ENCODE peak calls at places on chromosomes 11 and 22, in seven cellular contexts. L, M, R, V, B, O and N are unnamed samples.

GRCh38 chr11:3126901-3127691 is 38.0 kb downstream of the OSBPL5 start:
- DNase-seq in V (no peak), O (peak; percentile 25), R (peak; percentile 43), L (no peak), M (no peak), B (peak; percentile 61), N (no peak)

GRCh38 chr11:130816941-130817607 is 99.2 kb downstream of the SNX19 start:
- DNase-seq in R (no peak), L (no peak), B (no peak), V (no peak), M (no peak), O (no peak), N (no peak)

GRCh38 chr22:24161909-24162308 is 19.4 kb upstream of the SUSD2 start:
- DNase-seq in V (no peak), R (no peak), L (no peak), O (peak; percentile 57), B (no peak), M (no peak), N (no peak)

GRCh38 chr11:15923169-15923568 is 433.2 kb downstream of the SOX6 start:
- DNase-seq in M (no peak), O (no peak), L (no peak), B (no peak), R (no peak), V (no peak), N (peak; percentile 33)

GRCh38 chr22:38317995-38318715 is 922 bp upstream of the CSNK1E start:
- DNase-seq in L (peak; percentile 85), M (no peak), V (peak; percentile 74), R (peak; percentile 75), O (peak; percentile 63), B (peak; percentile 82), N (peak; percentile 95)

GRCh38 chr11:14270690-14271542 is 88.1 kb downstream of the RRAS2 start:
- DNase-seq in B (no peak), R (no peak), V (no peak), M (no peak), L (no peak), O (no peak), N (no peak)

GRCh38 chr11:43419460-43419859 is 60.7 kb downstream of the TTC17 start:
- DNase-seq in B (no peak), V (peak; percentile 7), M (peak; percentile 8), R (no peak), O (no peak), L (peak; percentile 21), N (no peak)

GRCh38 chr11:63212742-63213141 is 30.7 kb downstream of the SLC22A25 start:
- DNase-seq in L (no peak), O (no peak), M (peak; percentile 13), V (no peak), B (no peak), R (no peak), N (peak; percentile 4)

GRCh38 chr11:33065445-33066178 is 26.2 kb downstream of the TCP11L1 start:
- DNase-seq in V (peak; percentile 47), R (peak; percentile 79), O (peak; percentile 57), M (peak; percentile 71), B (peak; percentile 74), L (peak; percentile 76), N (peak; percentile 50)

GRCh38 chr11:76578655-76579046 is 91.9 kb downstream of the LRRC32 start:
- DNase-seq in B (peak; percentile 80), O (peak; percentile 68), L (no peak), M (no peak), V (peak; percentile 84), R (peak; percentile 60), N (no peak)

GRCh38 chr11:27563201-27563600 is 56.6 kb upstream of the LIN7C start:
- DNase-seq in O (no peak), B (no peak), R (no peak), V (no peak), M (no peak), L (no peak), N (peak; percentile 3)

GRCh38 chr11:85663781-85664560 is 958 bp downstream of the CREBZF start:
- DNase-seq in O (peak; percentile 83), B (peak; percentile 90), R (peak; percentile 90), M (peak; percentile 90), L (peak; percentile 87), V (peak; percentile 80), N (peak; percentile 24)

GRCh38 chr22:24376002-24376401 is 51.4 kb upstream of the ADORA2A start:
- DNase-seq in B (no peak), V (no peak), R (no peak), M (no peak), O (no peak), L (no peak), N (no peak)

GRCh38 chr11:92859290-92859689 is 110.2 kb upstream of the MTNR1B start:
- DNase-seq in M (no peak), O (no peak), V (no peak), R (no peak), B (no peak), L (no peak), N (no peak)

GRCh38 chr11:126392638-126393023 is 37.1 kb downstream of the ST3GAL4 start:
- DNase-seq in M (no peak), O (no peak), L (no peak), R (no peak), B (no peak), V (no peak), N (no peak)

GRCh38 chr11:14643697-14644395 is at the start of gene PDE3B:
- DNase-seq in B (peak; percentile 91), V (peak; percentile 77), O (peak; percentile 84), L (peak; percentile 90), R (peak; percentile 88), M (peak; percentile 67), N (no peak)

GRCh38 chr11:61035086-61035835 is 63.8 kb downstream of the CD6 start:
- DNase-seq in V (no peak), B (no peak), L (no peak), R (no peak), O (no peak), M (no peak), N (no peak)

GRCh38 chr11:126772267-126772666 is 228.3 kb downstream of the KIRREL3 start:
- DNase-seq in R (no peak), B (no peak), L (no peak), M (no peak), V (no peak), O (no peak), N (no peak)

GRCh38 chr11:72676874-72677341 is 2.7 kb upstream of the PDE2A start:
- DNase-seq in V (peak; percentile 61), M (peak; percentile 61), R (peak; percentile 77), B (peak; percentile 84), O (peak; percentile 58), L (peak; percentile 37), N (no peak)

GRCh38 chr11:115950660-115951059 is 446.4 kb upstream of the CADM1 start:
- DNase-seq in R (no peak), V (no peak), O (no peak), M (no peak), L (no peak), B (no peak), N (no peak)

GRCh38 chr11:114623720-114624119 is 28.1 kb upstream of the NXPE4 start:
- DNase-seq in O (no peak), B (no peak), M (no peak), L (no peak), V (no peak), R (no peak), N (no peak)

GRCh38 chr11:69085490-69086095 is 36.9 kb downstream of the TPCN2 start:
- DNase-seq in M (no peak), V (no peak), B (no peak), L (no peak), R (no peak), O (no peak), N (no peak)
- H3K27me3 ChIP-seq in M (no peaks in the 10 kb centered on the region), V (no peaks in the 10 kb centered on the region), B (no peaks in the 10 kb centered on the region), L (no peaks in the 10 kb centered on the region), R (no peaks in the 10 kb centered on the region), O (no peaks in the 10 kb centered on the region), N (no peaks in the 10 kb centered on the region)

GRCh38 chr22:22245935-22246525 is 1.4 kb downstream of the VPREB1 start:
- DNase-seq in V (no peak), O (no peak), L (no peak), B (no peak), M (no peak), R (no peak), N (no peak)
- H3K27me3 ChIP-seq in V (peaks cover 13% of the 10 kb centered on the region), O (peaks cover 94% of the 10 kb centered on the region), L (no peaks in the 10 kb centered on the region), B (peaks cover 8% of the 10 kb centered on the region), M (peaks cover 7% of the 10 kb centered on the region), R (peaks cover 42% of the 10 kb centered on the region), N (peaks cover 28% of the 10 kb centered on the region)

GRCh38 chr22:22555596-22555995 is 3.5 kb downstream of the PRAME start:
- DNase-seq in L (no peak), M (no peak), O (no peak), R (no peak), B (no peak), V (no peak), N (no peak)

GRCh38 chr22:22556578-22556977 is 2.5 kb downstream of the PRAME start:
- DNase-seq in B (no peak), L (no peak), V (no peak), R (no peak), M (no peak), O (no peak), N (no peak)

GRCh38 chr22:22558071-22558971 is 744 bp downstream of the PRAME start:
- DNase-seq in B (no peak), R (no peak), M (no peak), L (no peak), V (no peak), O (no peak), N (no peak)

GRCh38 chr22:22556995-22557925 is 1.8 kb downstream of the PRAME start:
- DNase-seq in M (no peak), R (no peak), O (no peak), V (no peak), L (no peak), B (no peak), N (no peak)

DNA sequence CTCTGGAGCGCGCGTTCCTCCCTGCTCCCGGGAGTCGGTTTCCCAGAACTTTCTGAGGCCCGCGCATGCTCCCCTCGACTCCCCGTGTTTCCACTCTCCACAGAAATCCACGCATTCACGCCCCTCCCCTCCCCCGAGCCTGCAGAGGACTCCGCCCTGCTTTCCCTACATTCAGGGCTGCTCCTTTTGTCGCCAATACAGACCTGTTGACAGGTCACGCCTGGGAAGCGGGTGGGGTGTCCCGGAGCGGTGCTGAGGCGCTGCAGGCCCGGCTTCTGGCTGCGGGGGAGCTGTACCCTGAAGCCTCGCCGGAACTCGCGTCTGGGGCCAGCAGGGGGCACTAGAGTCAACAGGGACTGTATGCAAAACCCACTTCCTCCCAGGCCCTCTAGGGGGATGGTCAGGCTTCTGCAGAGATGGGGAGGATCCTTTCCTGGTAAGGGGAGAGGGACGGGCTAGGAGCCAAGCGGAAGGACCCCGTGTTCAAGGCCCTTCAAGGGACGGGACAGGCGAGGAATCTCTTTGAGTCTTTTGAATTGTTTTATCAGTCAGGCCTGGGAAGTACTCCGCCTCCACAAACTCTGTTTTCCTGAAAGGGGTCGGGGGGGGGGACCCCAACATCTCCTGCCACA is at the start of gene PRAME:
- DNase-seq in B (peak; percentile 80), R (peak; percentile 75), V (no peak), O (peak; percentile 38), L (peak; percentile 72), M (peak; percentile 55), N (no peak)
- H3K27me3 ChIP-seq in B (no peaks in the 10 kb centered on the region), R (no peaks in the 10 kb centered on the region), V (peaks cover under 1% of the 10 kb centered on the region), O (peaks cover 7% of the 10 kb centered on the region), L (no peaks in the 10 kb centered on the region), M (no peaks in the 10 kb centered on the region), N (no peaks in the 10 kb centered on the region)

GRCh38 chr11:67409781-67410368 is 5.6 kb upstream of the CARNS1 start:
- DNase-seq in R (no peak), M (no peak), O (no peak), B (no peak), V (no peak), L (peak; percentile 80), N (no peak)
- H3K27me3 ChIP-seq in R (no peaks in the 10 kb centered on the region), M (no peaks in the 10 kb centered on the region), O (peaks cover 73% of the 10 kb centered on the region), B (peaks cover 17% of the 10 kb centered on the region), V (peaks cover 19% of the 10 kb centered on the region), L (peaks cover 32% of the 10 kb centered on the region), N (peaks cover 39% of the 10 kb centered on the region)